ENCODE peak calls at places on chromosome 22, in nine cellular contexts. R is AG10803; M is kidney epithelial cell; N is GM03348; F is myocyte; Z is GM20000; C is NCI-H1930; T is activated CD4-positive, alpha-beta T cell treated with anti-CD3 and anti-CD28 coated beads for 24 hours; P is mesenchymal stem cell. D is an unnamed sample.

GRCh38 chr22:24975813-24976341 is 23.4 kb downstream of the KIAA1671 start:
- DNase-seq in R (no peak), M (no peak), N (peak; percentile 42), F (no peak), Z (no peak), C (no peak), T (no peak), P (peak; percentile 56), D (no peak)

GRCh38 chr22:36875741-36876140 is 14.9 kb downstream of the NCF4 start:
- DNase-seq in R (no peak), M (no peak), N (no peak), F (no peak), Z (no peak), C (no peak), T (no peak), P (no peak), D (no peak)

GRCh38 chr22:27554106-27554814 is 247.3 kb downstream of the MN1 start:
- DNase-seq in R (peak; percentile 50), M (no peak), N (peak; percentile 72), F (no peak), Z (no peak), C (no peak), T (no peak), P (peak; percentile 46), D (peak; percentile 44)

GRCh38 chr22:23211622-23212021 is 31.3 kb downstream of the BCR start:
- DNase-seq in R (no peak), M (no peak), N (no peak), F (no peak), Z (no peak), C (no peak), T (no peak), P (no peak), D (no peak)

GRCh38 chr22:22345781-22346180 is 101.2 kb downstream of the VPREB1 start:
- DNase-seq in R (no peak), M (no peak), N (no peak), F (no peak), Z (no peak), C (no peak), T (no peak), P (no peak), D (no peak)

GRCh38 chr22:33717694-33718396 is 202.4 kb downstream of the LARGE1 start:
- DNase-seq in R (no peak), M (no peak), N (no peak), F (no peak), Z (no peak), C (no peak), T (no peak), P (no peak), D (no peak)

GRCh38 chr22:37228106-37229011 is 15.7 kb downstream of the RAC2 start:
- DNase-seq in R (peak; percentile 39), M (no peak), N (no peak), F (no peak), Z (no peak), C (no peak), T (no peak), P (peak; percentile 78), D (no peak)

GRCh38 chr22:40215266-40215665 is 37.5 kb downstream of the TNRC6B start:
- DNase-seq in R (peak; percentile 64), M (no peak), N (no peak), F (peak; percentile 31), Z (no peak), C (no peak), T (no peak), P (no peak), D (no peak)

GRCh38 chr22:24432059-24432853 is 4.9 kb downstream of the ADORA2A start:
- DNase-seq in R (peak; percentile 32), M (no peak), N (peak; percentile 75), F (peak; percentile 79), Z (no peak), C (no peak), T (peak; percentile 42), P (no peak), D (peak; percentile 72)

GRCh38 chr22:32802291-32802826 is 854 bp downstream of the TIMP3 start:
- DNase-seq in R (no peak), M (no peak), N (no peak), F (no peak), Z (no peak), C (no peak), T (no peak), P (no peak), D (no peak)

GRCh38 chr22:26466196-26466595 is 17.4 kb downstream of the HPS4 start:
- DNase-seq in R (peak; percentile 88), M (no peak), N (peak; percentile 41), F (peak; percentile 90), Z (no peak), C (no peak), T (no peak), P (no peak), D (no peak)

GRCh38 chr22:35957589-35957988 is 71.0 kb downstream of the RBFOX2 start:
- DNase-seq in R (no peak), M (no peak), N (no peak), F (no peak), Z (no peak), C (no peak), T (no peak), P (no peak), D (no peak)

GRCh38 chr22:19923914-19924513 is 17.6 kb upstream of the COMT start:
- DNase-seq in R (no peak), M (no peak), N (no peak), F (no peak), Z (no peak), C (no peak), T (no peak), P (no peak), D (no peak)

GRCh38 chr22:37735054-37735453 is 38.2 kb downstream of the TRIOBP start:
- DNase-seq in R (no peak), M (no peak), N (no peak), F (peak; percentile 44), Z (no peak), C (no peak), T (no peak), P (peak; percentile 63), D (peak; percentile 58)

GRCh38 chr22:36829370-36830002 is 12.7 kb upstream of the PVALB start:
- DNase-seq in R (no peak), M (no peak), N (no peak), F (no peak), Z (no peak), C (no peak), T (no peak), P (no peak), D (no peak)

GRCh38 chr22:50403701-50404101 is 60.6 kb downstream of the PPP6R2 start:
- DNase-seq in R (no peak), M (no peak), N (no peak), F (no peak), Z (no peak), C (no peak), T (no peak), P (no peak), D (peak; percentile 62)

GRCh38 chr22:29325356-29325755 is 9.9 kb upstream of the RASL10A start:
- DNase-seq in R (no peak), M (no peak), N (no peak), F (no peak), Z (no peak), C (no peak), T (no peak), P (no peak), D (no peak)

GRCh38 chr22:31148516-31148915 is 8.2 kb upstream of the PLA2G3 start:
- DNase-seq in R (no peak), M (no peak), N (no peak), F (no peak), Z (no peak), C (no peak), T (no peak), P (no peak), D (no peak)

GRCh38 chr22:36765943-36766450 is 9.9 kb downstream of the IFT27 start:
- DNase-seq in R (peak; percentile 61), M (no peak), N (peak; percentile 37), F (no peak), Z (no peak), C (no peak), T (no peak), P (no peak), D (no peak)

GRCh38 chr22:50282361-50283144 is 12.4 kb upstream of the MAPK11 start:
- DNase-seq in R (peak; percentile 68), M (peak; percentile 67), N (peak; percentile 82), F (peak; percentile 80), Z (no peak), C (no peak), T (no peak), P (peak; percentile 80), D (peak; percentile 88)

GRCh38 chr22:19716829-19717105 is 2.5 kb downstream of the SEPTIN5 start:
- DNase-seq in R (no peak), M (no peak), N (no peak), F (no peak), Z (no peak), C (no peak), T (no peak), P (no peak), D (no peak)

GRCh38 chr22:20748820-20749428 is 25.0 kb upstream of the SERPIND1 start:
- DNase-seq in R (no peak), M (no peak), N (no peak), F (no peak), Z (peak; percentile 74), C (no peak), T (no peak), P (no peak), D (no peak)

GRCh38 chr22:49168219-49168813 is 659.4 kb downstream of the BRD1 start:
- DNase-seq in R (no peak), M (no peak), N (no peak), F (no peak), Z (no peak), C (no peak), T (no peak), P (no peak), D (no peak)

GRCh38 chr22:49429066-49429465 is 398.6 kb downstream of the BRD1 start:
- DNase-seq in R (no peak), M (no peak), N (no peak), F (no peak), Z (no peak), C (no peak), T (no peak), P (no peak), D (no peak)

GRCh38 chr22:36577019-36577418 is 48.1 kb upstream of the EIF3D start:
- DNase-seq in R (peak; percentile 97), M (peak; percentile 75), N (peak; percentile 92), F (peak; percentile 91), Z (no peak), C (no peak), T (no peak), P (peak; percentile 82), D (no peak)

GRCh38 chr22:18056802-18057474 is 20.9 kb upstream of the PEX26 start:
- DNase-seq in R (no peak), M (no peak), N (no peak), F (peak; percentile 28), Z (peak; percentile 75), C (no peak), T (no peak), P (no peak), D (no peak)

GRCh38 chr22:27576413-27576812 is 225.1 kb downstream of the MN1 start:
- DNase-seq in R (no peak), M (no peak), N (no peak), F (no peak), Z (no peak), C (no peak), T (no peak), P (no peak), D (no peak)

GRCh38 chr22:47049078-47049609 is 286.7 kb downstream of the TBC1D22A start:
- DNase-seq in R (no peak), M (no peak), N (no peak), F (no peak), Z (peak; percentile 53), C (no peak), T (no peak), P (no peak), D (no peak)

GRCh38 chr22:43436536-43437267 is 24.9 kb downstream of the MPPED1 start:
- DNase-seq in R (no peak), M (no peak), N (no peak), F (no peak), Z (no peak), C (no peak), T (no peak), P (no peak), D (no peak)

GRCh38 chr22:23402275-23403151 is 177.6 kb downstream of the IGLL1 start:
- DNase-seq in R (peak; percentile 10), M (no peak), N (peak; percentile 64), F (no peak), Z (peak; percentile 89), C (peak; percentile 75), T (peak; percentile 38), P (peak; percentile 52), D (peak; percentile 78)

GRCh38 chr22:37283393-37283937 is 1.2 kb downstream of the CYTH4 start:
- DNase-seq in R (no peak), M (no peak), N (no peak), F (no peak), Z (no peak), C (no peak), T (no peak), P (no peak), D (no peak)

D was measured in mucosa of gallbladder.